ENCODE peak calls at places on chromosomes 1 and 21, in seven cellular contexts. One of them, this sample, is unnamed.

GRCh38 chr1:164515932-164516331 is 43.1 kb upstream of the PBX1 start:
- DNase-seq in neuronal stem cell: no peak
- DNase-seq in H9: no peak
- DNase-seq in IMR-90: no peak
- DNase-seq in trophoblast cell: no peak
- DNase-seq in H1: no peak
- DNase-seq in mesenchymal stem cell: no peak
- DNase-seq in this sample: no peak

GRCh38 chr1:152394151-152394550 is 19.9 kb downstream of the CRNN start:
- DNase-seq in neuronal stem cell: no peak
- DNase-seq in H9: no peak
- DNase-seq in IMR-90: no peak
- DNase-seq in trophoblast cell: no peak
- DNase-seq in H1: no peak
- DNase-seq in mesenchymal stem cell: no peak
- DNase-seq in this sample: no peak

GRCh38 chr1:95086949-95087533 is 14.3 kb upstream of the ALG14 start:
- DNase-seq in neuronal stem cell: no peak
- DNase-seq in H9: peak
- DNase-seq in IMR-90: peak
- DNase-seq in trophoblast cell: peak
- DNase-seq in H1: no peak
- DNase-seq in mesenchymal stem cell: peak
- DNase-seq in this sample: peak

GRCh38 chr1:175478203-175478602 is 265.2 kb downstream of the TNR start:
- DNase-seq in neuronal stem cell: no peak
- DNase-seq in H9: no peak
- DNase-seq in IMR-90: no peak
- DNase-seq in trophoblast cell: no peak
- DNase-seq in H1: no peak
- DNase-seq in mesenchymal stem cell: peak
- DNase-seq in this sample: no peak

GRCh38 chr1:87474098-87474497 is 145.4 kb downstream of the LMO4 start:
- DNase-seq in neuronal stem cell: no peak
- DNase-seq in H9: no peak
- DNase-seq in IMR-90: no peak
- DNase-seq in trophoblast cell: peak
- DNase-seq in H1: no peak
- DNase-seq in mesenchymal stem cell: no peak
- DNase-seq in this sample: no peak

GRCh38 chr1:12613180-12613579 is 4.8 kb downstream of the DHRS3 start:
- DNase-seq in neuronal stem cell: no peak
- DNase-seq in H9: no peak
- DNase-seq in IMR-90: no peak
- DNase-seq in trophoblast cell: no peak
- DNase-seq in H1: no peak
- DNase-seq in mesenchymal stem cell: no peak
- DNase-seq in this sample: no peak

GRCh38 chr1:231550448-231550781 is 21.9 kb downstream of the TSNAX start:
- DNase-seq in neuronal stem cell: no peak
- DNase-seq in H9: peak
- DNase-seq in IMR-90: no peak
- DNase-seq in trophoblast cell: peak
- DNase-seq in H1: no peak
- DNase-seq in mesenchymal stem cell: peak
- DNase-seq in this sample: peak

GRCh38 chr21:41316641-41317392 is at the start of gene FAM3B:
- DNase-seq in neuronal stem cell: peak
- DNase-seq in H9: peak
- DNase-seq in IMR-90: no peak
- DNase-seq in trophoblast cell: peak
- DNase-seq in H1: peak
- DNase-seq in mesenchymal stem cell: no peak
- DNase-seq in this sample: peak

GRCh38 chr1:12621346-12622320 is 3.6 kb upstream of the DHRS3 start:
- DNase-seq in neuronal stem cell: no peak
- DNase-seq in H9: no peak
- DNase-seq in IMR-90: no peak
- DNase-seq in trophoblast cell: no peak
- DNase-seq in H1: no peak
- DNase-seq in mesenchymal stem cell: no peak
- DNase-seq in this sample: no peak

GRCh38 chr1:12450090-12450764 is 167.8 kb downstream of the DHRS3 start:
- DNase-seq in neuronal stem cell: no peak
- DNase-seq in H9: no peak
- DNase-seq in IMR-90: no peak
- DNase-seq in trophoblast cell: no peak
- DNase-seq in H1: no peak
- DNase-seq in mesenchymal stem cell: no peak
- DNase-seq in this sample: no peak

GRCh38 chr1:109350650-109351049 is 43.8 kb upstream of the MYBPHL start:
- DNase-seq in neuronal stem cell: no peak
- DNase-seq in H9: no peak
- DNase-seq in IMR-90: no peak
- DNase-seq in trophoblast cell: no peak
- DNase-seq in H1: no peak
- DNase-seq in mesenchymal stem cell: no peak
- DNase-seq in this sample: no peak

GRCh38 chr1:204730826-204731459 is 45.4 kb upstream of the LRRN2 start:
- DNase-seq in neuronal stem cell: no peak
- DNase-seq in H9: no peak
- DNase-seq in IMR-90: no peak
- DNase-seq in trophoblast cell: no peak
- DNase-seq in H1: no peak
- DNase-seq in mesenchymal stem cell: no peak
- DNase-seq in this sample: peak

GRCh38 chr1:200693327-200693726 is 23.6 kb upstream of the DDX59 start:
- DNase-seq in neuronal stem cell: no peak
- DNase-seq in H9: no peak
- DNase-seq in IMR-90: no peak
- DNase-seq in trophoblast cell: no peak
- DNase-seq in H1: no peak
- DNase-seq in mesenchymal stem cell: no peak
- DNase-seq in this sample: peak
- H2BK5ac ChIP-seq in neuronal stem cell: no peak
- H2BK5ac ChIP-seq in H9: no peak
- H2BK5ac ChIP-seq in IMR-90: no peak
- H2BK5ac ChIP-seq in trophoblast cell: no peak
- H2BK5ac ChIP-seq in H1: no peak
- H2BK5ac ChIP-seq in mesenchymal stem cell: no peak
- H2BK5ac ChIP-seq in this sample: no peak

GRCh38 chr1:15453773-15454172 is 2.8 kb upstream of the CELA2A start:
- DNase-seq in neuronal stem cell: no peak
- DNase-seq in H9: no peak
- DNase-seq in IMR-90: peak
- DNase-seq in trophoblast cell: no peak
- DNase-seq in H1: no peak
- DNase-seq in mesenchymal stem cell: no peak
- DNase-seq in this sample: no peak

GRCh38 chr1:15452216-15452615 is 4.3 kb upstream of the CELA2A start:
- DNase-seq in neuronal stem cell: no peak
- DNase-seq in H9: no peak
- DNase-seq in IMR-90: peak
- DNase-seq in trophoblast cell: no peak
- DNase-seq in H1: no peak
- DNase-seq in mesenchymal stem cell: no peak
- DNase-seq in this sample: no peak

GRCh38 chr1:15451014-15451722 is 5.4 kb upstream of the CELA2A start:
- DNase-seq in neuronal stem cell: no peak
- DNase-seq in H9: no peak
- DNase-seq in IMR-90: no peak
- DNase-seq in trophoblast cell: no peak
- DNase-seq in H1: no peak
- DNase-seq in mesenchymal stem cell: no peak
- DNase-seq in this sample: no peak

GRCh38 chr1:15454256-15454655 is 2.3 kb upstream of the CELA2A start:
- DNase-seq in neuronal stem cell: no peak
- DNase-seq in H9: no peak
- DNase-seq in IMR-90: peak
- DNase-seq in trophoblast cell: no peak
- DNase-seq in H1: no peak
- DNase-seq in mesenchymal stem cell: peak
- DNase-seq in this sample: no peak

GRCh38 chr1:15452866-15453571 is 3.5 kb upstream of the CELA2A start:
- DNase-seq in neuronal stem cell: no peak
- DNase-seq in H9: no peak
- DNase-seq in IMR-90: no peak
- DNase-seq in trophoblast cell: no peak
- DNase-seq in H1: no peak
- DNase-seq in mesenchymal stem cell: no peak
- DNase-seq in this sample: no peak
- H3K9ac ChIP-seq in neuronal stem cell: no peak
- H3K9ac ChIP-seq in H9: no peak
- H3K9ac ChIP-seq in IMR-90: no peak
- H3K9ac ChIP-seq in trophoblast cell: no peak
- H3K9ac ChIP-seq in H1: no peak
- H3K9ac ChIP-seq in mesenchymal stem cell: no peak
- H3K9ac ChIP-seq in this sample: no peak

GRCh38 chr1:82154231-82154630 is 353.5 kb downstream of the ADGRL2 start:
- DNase-seq in neuronal stem cell: no peak
- DNase-seq in H9: peak
- DNase-seq in IMR-90: no peak
- DNase-seq in trophoblast cell: no peak
- DNase-seq in H1: no peak
- DNase-seq in mesenchymal stem cell: no peak
- DNase-seq in this sample: no peak
- H2BK5ac ChIP-seq in neuronal stem cell: no peak
- H2BK5ac ChIP-seq in H9: no peak
- H2BK5ac ChIP-seq in IMR-90: no peak
- H2BK5ac ChIP-seq in trophoblast cell: no peak
- H2BK5ac ChIP-seq in H1: no peak
- H2BK5ac ChIP-seq in mesenchymal stem cell: no peak
- H2BK5ac ChIP-seq in this sample: no peak

GRCh38 chr1:39268906-39269305 is 64.4 kb downstream of the MACF1 start:
- DNase-seq in neuronal stem cell: no peak
- DNase-seq in H9: peak
- DNase-seq in IMR-90: peak
- DNase-seq in trophoblast cell: peak
- DNase-seq in H1: peak
- DNase-seq in mesenchymal stem cell: peak
- DNase-seq in this sample: peak
- H3K9ac ChIP-seq in neuronal stem cell: no peak
- H3K9ac ChIP-seq in H9: no peak
- H3K9ac ChIP-seq in IMR-90: peak
- H3K9ac ChIP-seq in trophoblast cell: no peak
- H3K9ac ChIP-seq in H1: peak
- H3K9ac ChIP-seq in mesenchymal stem cell: peak
- H3K9ac ChIP-seq in this sample: peak

GRCh38 chr1:38555594-38555993 is 304.0 kb downstream of the RRAGC start:
- DNase-seq in neuronal stem cell: no peak
- DNase-seq in H9: no peak
- DNase-seq in IMR-90: no peak
- DNase-seq in trophoblast cell: no peak
- DNase-seq in H1: no peak
- DNase-seq in mesenchymal stem cell: no peak
- DNase-seq in this sample: no peak
- H2BK5ac ChIP-seq in neuronal stem cell: no peak
- H2BK5ac ChIP-seq in H9: no peak
- H2BK5ac ChIP-seq in IMR-90: no peak
- H2BK5ac ChIP-seq in trophoblast cell: no peak
- H2BK5ac ChIP-seq in H1: no peak
- H2BK5ac ChIP-seq in mesenchymal stem cell: no peak
- H2BK5ac ChIP-seq in this sample: no peak

DNA sequence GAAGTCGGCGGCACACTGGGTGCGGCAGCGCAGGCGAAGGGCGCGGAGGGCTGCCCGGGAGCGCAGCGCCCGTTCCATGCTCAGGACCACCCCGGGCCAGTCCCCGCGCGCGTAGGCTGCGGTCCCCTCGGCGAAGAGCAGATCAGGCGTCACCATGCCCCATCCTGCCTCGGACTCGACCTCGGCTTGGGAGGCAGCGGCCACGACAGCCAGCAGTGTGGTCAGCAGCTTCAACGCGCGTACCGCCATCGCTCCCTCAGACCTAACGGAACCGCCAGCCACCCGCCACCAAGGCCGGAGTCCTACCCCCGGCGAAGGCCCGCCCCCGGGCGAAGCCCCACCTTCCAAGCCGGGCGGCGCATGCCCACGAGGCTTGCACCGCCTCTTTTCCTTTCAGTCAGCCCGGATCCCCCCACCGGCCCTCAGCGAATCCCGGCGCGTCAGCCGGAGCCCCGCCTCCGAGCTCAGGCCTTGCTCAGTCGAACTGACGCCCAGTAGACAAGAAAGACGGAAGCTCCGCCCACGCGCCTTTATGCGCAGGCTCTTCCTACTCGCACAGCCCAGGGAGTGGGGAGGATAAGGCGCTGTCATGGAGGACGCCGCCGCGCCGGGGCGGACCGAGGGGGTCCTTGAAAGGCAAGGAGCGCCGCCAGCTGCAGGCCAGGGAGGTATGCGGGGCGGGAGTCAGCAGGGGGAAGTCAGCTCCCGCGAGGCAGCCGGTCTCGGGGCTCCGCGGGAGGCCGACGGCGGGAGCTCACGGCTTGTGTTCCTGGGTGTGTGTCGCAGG is at the start of the genes C1orf50 and P3H1:
- DNase-seq in neuronal stem cell: peak
- DNase-seq in H9: peak
- DNase-seq in IMR-90: peak
- DNase-seq in trophoblast cell: peak
- DNase-seq in H1: peak
- DNase-seq in mesenchymal stem cell: peak
- DNase-seq in this sample: peak
- H3K9ac ChIP-seq in neuronal stem cell: peak
- H3K9ac ChIP-seq in H9: peak
- H3K9ac ChIP-seq in IMR-90: peak
- H3K9ac ChIP-seq in trophoblast cell: peak
- H3K9ac ChIP-seq in H1: peak
- H3K9ac ChIP-seq in mesenchymal stem cell: peak
- H3K9ac ChIP-seq in this sample: peak

DNA sequence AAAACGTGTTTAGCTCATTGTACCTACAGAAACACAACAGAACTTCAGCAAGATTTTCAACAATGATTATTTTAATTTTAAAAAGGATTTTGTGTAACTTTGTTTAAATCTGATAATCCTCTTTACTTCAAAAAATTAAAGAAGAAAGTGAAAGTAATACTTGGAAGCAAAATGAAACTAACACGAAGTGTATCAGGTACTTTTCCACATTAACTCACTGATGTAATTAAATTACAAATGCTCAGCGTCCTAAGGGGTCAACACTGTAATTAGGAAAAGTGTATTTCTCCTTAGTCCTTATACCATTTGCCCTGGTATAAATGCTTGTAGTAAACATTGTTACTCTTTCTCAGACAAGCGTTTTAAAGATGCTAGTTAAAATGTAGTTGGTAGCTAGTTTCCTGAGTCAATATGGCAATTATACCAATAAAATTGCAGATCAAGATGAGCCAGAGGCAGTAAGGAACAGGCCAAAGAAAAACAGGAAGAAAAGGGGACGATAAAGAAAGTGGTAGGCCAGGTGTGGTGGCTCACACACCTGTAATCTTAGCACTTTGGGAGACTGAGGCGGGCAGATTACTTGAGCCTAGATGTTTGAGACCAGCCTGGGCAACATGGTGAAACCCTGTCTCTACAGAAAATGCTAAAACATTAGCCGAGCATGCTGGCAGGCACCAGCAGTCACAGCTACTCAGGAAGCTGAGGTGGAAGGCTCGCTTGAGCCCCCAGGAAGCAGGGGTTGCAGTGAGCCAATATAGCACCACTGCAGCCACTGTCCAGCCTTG is 553.0 kb downstream of the SMYD3 start:
- DNase-seq in neuronal stem cell: no peak
- DNase-seq in H9: no peak
- DNase-seq in IMR-90: no peak
- DNase-seq in trophoblast cell: no peak
- DNase-seq in H1: no peak
- DNase-seq in mesenchymal stem cell: peak
- DNase-seq in this sample: no peak
- H2BK5ac ChIP-seq in neuronal stem cell: no peak
- H2BK5ac ChIP-seq in H9: no peak
- H2BK5ac ChIP-seq in IMR-90: peak
- H2BK5ac ChIP-seq in trophoblast cell: no peak
- H2BK5ac ChIP-seq in H1: no peak
- H2BK5ac ChIP-seq in mesenchymal stem cell: no peak
- H2BK5ac ChIP-seq in this sample: no peak

This sample was measured in mesendoderm.